ENCODE peak calls at places on chromosomes 1 and 21, in ten cellular contexts. G is H1, T is suprapubic skin, F is transverse colon, L is K562, O is A549, A is stomach, H is GM12878, Y is ovary, Z is HepG2. E is an unnamed sample.
A peak's percentile ranks its signal among the peaks of the same experiment; 100 is the strongest.

GRCh38 chr1:26792924-26793323 is 5.2 kb downstream of the PIGV start:
- DNase-seq in G (no peak), T (no peak), F (no peak), L (no peak), O (no peak), A (no peak), H (no peak), Y (no peak), Z (no peak), E (no peak)

GRCh38 chr21:41251961-41252642 is 64.5 kb upstream of the FAM3B start:
- DNase-seq in G (no peak), T (no peak), F (no peak), L (no peak), O (no peak), A (no peak), H (no peak), Y (no peak), Z (no peak), E (no peak)

GRCh38 chr1:175618559-175618958 is 124.8 kb downstream of the TNR start:
- DNase-seq in G (no peak), T (no peak), F (no peak), L (no peak), O (no peak), A (no peak), H (no peak), Y (no peak), Z (no peak), E (no peak)

GRCh38 chr21:31429500-31429899 is 85.4 kb upstream of the TIAM1 start:
- DNase-seq in G (no peak), T (no peak), F (no peak), L (no peak), O (no peak), A (no peak), H (no peak), Y (no peak), Z (no peak), E (peak; percentile 69)

GRCh38 chr1:180928272-180929230 is 15.9 kb downstream of the KIAA1614 start:
- DNase-seq in G (no peak), T (no peak), F (no peak), L (no peak), O (no peak), A (no peak), H (no peak), Y (no peak), Z (peak; percentile 55), E (no peak)

GRCh38 chr1:101238041-101238515 is 1.3 kb downstream of the S1PR1 start:
- DNase-seq in G (no peak), T (no peak), F (no peak), L (no peak), O (no peak), A (no peak), H (no peak), Y (no peak), Z (no peak), E (no peak)

GRCh38 chr1:206135248-206135647 is 18.1 kb upstream of the AVPR1B start:
- DNase-seq in G (no peak), T (no peak), F (no peak), L (no peak), O (no peak), A (no peak), H (no peak), Y (no peak), Z (no peak), E (no peak)

GRCh38 chr1:37261129-37261528 is 213.3 kb upstream of the ZC3H12A start:
- DNase-seq in G (no peak), T (no peak), F (no peak), L (no peak), O (no peak), A (no peak), H (no peak), Y (no peak), Z (no peak), E (no peak)

GRCh38 chr1:31715097-31715872 is 11.5 kb upstream of the COL16A1 start:
- DNase-seq in G (peak; percentile 94), T (peak; percentile 97), F (peak; percentile 93), L (peak; percentile 94), O (peak; percentile 87), A (peak; percentile 90), H (no peak), Y (peak; percentile 96), Z (peak; percentile 86), E (peak; percentile 99)

GRCh38 chr1:182771187-182771984 is 18.2 kb upstream of the NPL start:
- DNase-seq in G (no peak), T (no peak), F (no peak), L (no peak), O (no peak), A (no peak), H (no peak), Y (no peak), Z (no peak), E (no peak)

GRCh38 chr1:68229927-68230812 is 2.2 kb downstream of the WLS start:
- DNase-seq in G (no peak), T (no peak), F (no peak), L (no peak), O (no peak), A (no peak), H (no peak), Y (peak; percentile 63), Z (no peak), E (no peak)

GRCh38 chr1:164755674-164756073 is 196.7 kb downstream of the PBX1 start:
- DNase-seq in G (no peak), T (no peak), F (no peak), L (no peak), O (no peak), A (no peak), H (no peak), Y (no peak), Z (no peak), E (no peak)

GRCh38 chr1:240987928-240988327 is 369.1 kb downstream of the RGS7 start:
- DNase-seq in G (no peak), T (no peak), F (no peak), L (no peak), O (no peak), A (no peak), H (no peak), Y (no peak), Z (no peak), E (no peak)

GRCh38 chr1:20069932-20070331 is at the start of gene PLA2G5:
- DNase-seq in G (no peak), T (no peak), F (peak; percentile 22), L (no peak), O (no peak), A (no peak), H (no peak), Y (peak; percentile 86), Z (no peak), E (peak; percentile 86)

GRCh38 chr1:170853302-170853701 is 82.0 kb upstream of the MROH9 start:
- DNase-seq in G (no peak), T (no peak), F (no peak), L (no peak), O (no peak), A (no peak), H (peak; percentile 39), Y (no peak), Z (no peak), E (no peak)
- H3K4me3 ChIP-seq in G (no peak overlapping the region), T (no peak overlapping the region), F (no peak overlapping the region), L (no peak overlapping the region), O (no peak overlapping the region), A (no peak overlapping the region), H (no peak overlapping the region), Y (no peak overlapping the region), Z (no peak overlapping the region), E (no peak overlapping the region)

GRCh38 chr21:7952648-7953047 is 2568.7 kb upstream of the TPTE start:
- DNase-seq in G (no peak), T (no peak), F (no peak), L (no peak), O (no peak), A (no peak), H (no peak), Y (no peak), Z (no peak), E (no peak)

GRCh38 chr21:7953058-7953457 is 2568.3 kb upstream of the TPTE start:
- DNase-seq in G (no peak), T (no peak), F (no peak), L (no peak), O (no peak), A (no peak), H (no peak), Y (no peak), Z (no peak), E (no peak)

GRCh38 chr21:7957713-7958064 is 2563.7 kb upstream of the TPTE start:
- DNase-seq in G (no peak), T (no peak), F (no peak), L (no peak), O (no peak), A (no peak), H (no peak), Y (no peak), Z (no peak), E (no peak)

GRCh38 chr21:7947422-7947821 is 2574.0 kb upstream of the TPTE start:
- DNase-seq in G (no peak), T (no peak), F (no peak), L (no peak), O (no peak), A (no peak), H (no peak), Y (no peak), Z (no peak), E (no peak)

GRCh38 chr21:7951854-7952519 is 2569.4 kb upstream of the TPTE start:
- DNase-seq in G (no peak), T (no peak), F (no peak), L (no peak), O (no peak), A (no peak), H (no peak), Y (no peak), Z (no peak), E (no peak)
- H3K9me3 ChIP-seq in G (peaks cover 99% of the 10 kb centered on the region), T (peaks cover 95% of the 10 kb centered on the region), F (peaks cover 78% of the 10 kb centered on the region), L (peaks cover 6% of the 10 kb centered on the region), O (peaks cover 38% of the 10 kb centered on the region), A (peaks cover 72% of the 10 kb centered on the region), H (peaks cover 7% of the 10 kb centered on the region), Y (peaks cover 4% of the 10 kb centered on the region), Z (no peaks in the 10 kb centered on the region), E (peaks cover 63% of the 10 kb centered on the region)

DNA sequence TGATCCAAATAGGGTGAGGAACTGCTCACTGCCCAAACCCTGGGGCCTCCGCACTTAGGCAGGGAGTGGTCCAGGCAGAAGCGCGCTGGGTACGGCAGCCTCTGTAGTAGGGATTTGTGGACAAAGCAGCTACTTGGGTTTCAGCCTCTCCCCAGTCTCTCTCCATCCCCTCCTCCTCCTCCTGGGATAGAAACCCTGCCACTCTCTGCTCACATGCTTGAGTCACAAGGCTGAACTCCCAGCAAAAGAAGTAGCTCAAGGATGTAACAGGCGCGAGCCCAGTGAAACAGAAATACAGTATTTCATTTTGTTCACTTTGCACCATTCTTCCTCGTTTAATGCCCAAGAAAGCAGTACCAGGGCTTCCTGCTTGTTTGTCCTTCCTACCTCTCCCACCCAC is 32.8 kb downstream of the PLEKHA6 start:
- DNase-seq in G (no peak), T (no peak), F (no peak), L (no peak), O (no peak), A (no peak), H (no peak), Y (no peak), Z (no peak), E (no peak)
- TF ChIP-seq EP300 in G (no peak), T (no peak), F (no peak), L (no peak), O (no peak), A (no peak), H (no peak), Y (no peak), Z (no peak), E (no peak)

DNA sequence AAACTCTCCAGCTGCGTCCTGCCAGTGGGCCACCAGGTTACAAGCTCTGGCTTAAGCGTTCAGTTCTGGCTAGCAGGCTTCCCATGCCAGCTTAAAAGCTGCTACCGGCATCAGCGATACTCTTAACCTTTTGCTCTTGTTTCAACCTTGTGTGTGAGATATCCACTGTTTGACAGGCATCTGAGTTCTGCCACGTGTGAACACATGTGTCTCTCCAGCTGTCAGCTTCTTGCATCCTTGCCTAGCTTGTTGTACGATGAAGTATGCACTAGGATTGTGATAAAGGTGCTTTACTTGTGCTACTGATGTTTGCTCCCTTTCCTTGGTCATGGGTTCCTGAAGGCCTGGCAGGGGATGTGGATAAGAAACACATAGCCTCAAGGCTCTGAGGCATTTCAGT is 201.6 kb downstream of the PRDM2 start:
- DNase-seq in G (no peak), T (no peak), F (no peak), L (no peak), O (no peak), A (no peak), H (no peak), Y (no peak), Z (no peak), E (no peak)
- H3K4me3 ChIP-seq in G (no peak overlapping the region), T (no peak overlapping the region), F (no peak overlapping the region), L (no peak overlapping the region), O (no peak overlapping the region), A (no peak overlapping the region), H (no peak overlapping the region), Y (no peak overlapping the region), Z (no peak overlapping the region), E (no peak overlapping the region)

E was measured in sigmoid colon.